ENCODE peak calls at places on chromosome 5, in four cellular contexts. One of them, this sample, is unnamed.

GRCh38 chr5:157816682-157817268 is 42.2 kb downstream of the CLINT1 start:
- DNase-seq in HepG2: no peak
- DNase-seq in HCT116: no peak
- DNase-seq in K562: no peak
- DNase-seq in this sample: no peak

GRCh38 chr5:54329731-54330709 is 19.6 kb upstream of the ARL15 start:
- DNase-seq in HepG2: no peak
- DNase-seq in K562: no peak
- DNase-seq in HCT116: no peak
- DNase-seq in this sample: no peak

GRCh38 chr5:109964136-109964535 is 274.4 kb downstream of the MAN2A1 start:
- DNase-seq in K562: no peak
- DNase-seq in HepG2: no peak
- DNase-seq in HCT116: no peak
- DNase-seq in this sample: no peak

GRCh38 chr5:142512680-142513042 is 173.2 kb downstream of the FGF1 start:
- DNase-seq in HCT116: peak
- DNase-seq in K562: no peak
- DNase-seq in HepG2: peak
- DNase-seq in this sample: no peak

GRCh38 chr5:150081541-150082283 is 4.6 kb downstream of the CSF1R start:
- DNase-seq in HCT116: no peak
- DNase-seq in K562: no peak
- DNase-seq in HepG2: no peak
- DNase-seq in this sample: no peak

GRCh38 chr5:73266309-73266708 is 93.3 kb downstream of the TMEM174 start:
- DNase-seq in K562: no peak
- DNase-seq in HCT116: no peak
- DNase-seq in HepG2: no peak
- DNase-seq in this sample: no peak

GRCh38 chr5:154618696-154619095 is 136.5 kb upstream of the LARP1 start:
- DNase-seq in HCT116: no peak
- DNase-seq in HepG2: no peak
- DNase-seq in K562: no peak
- DNase-seq in this sample: no peak

GRCh38 chr5:89972901-89973300 is 436.7 kb downstream of the CETN3 start:
- DNase-seq in HepG2: no peak
- DNase-seq in HCT116: no peak
- DNase-seq in K562: no peak
- DNase-seq in this sample: no peak

GRCh38 chr5:93422652-93423332 is 158.2 kb downstream of the NR2F1-AS1 start:
- DNase-seq in HCT116: no peak
- DNase-seq in K562: no peak
- DNase-seq in HepG2: no peak
- DNase-seq in this sample: no peak

GRCh38 chr5:79728396-79728795 is 38.8 kb downstream of the CMYA5 start:
- DNase-seq in HCT116: no peak
- DNase-seq in HepG2: no peak
- DNase-seq in K562: no peak
- DNase-seq in this sample: no peak

GRCh38 chr5:135447298-135447929 is at the start of gene DCANP1:
- DNase-seq in HepG2: no peak
- DNase-seq in K562: no peak
- DNase-seq in HCT116: no peak
- DNase-seq in this sample: no peak

GRCh38 chr5:170223906-170224305 is 8.9 kb upstream of the C5orf58 start:
- DNase-seq in HepG2: no peak
- DNase-seq in HCT116: no peak
- DNase-seq in K562: no peak
- DNase-seq in this sample: no peak

GRCh38 chr5:74378464-74378863 is 262.1 kb downstream of the ENC1 start:
- DNase-seq in HepG2: no peak
- DNase-seq in HCT116: no peak
- DNase-seq in K562: no peak
- DNase-seq in this sample: no peak

DNA sequence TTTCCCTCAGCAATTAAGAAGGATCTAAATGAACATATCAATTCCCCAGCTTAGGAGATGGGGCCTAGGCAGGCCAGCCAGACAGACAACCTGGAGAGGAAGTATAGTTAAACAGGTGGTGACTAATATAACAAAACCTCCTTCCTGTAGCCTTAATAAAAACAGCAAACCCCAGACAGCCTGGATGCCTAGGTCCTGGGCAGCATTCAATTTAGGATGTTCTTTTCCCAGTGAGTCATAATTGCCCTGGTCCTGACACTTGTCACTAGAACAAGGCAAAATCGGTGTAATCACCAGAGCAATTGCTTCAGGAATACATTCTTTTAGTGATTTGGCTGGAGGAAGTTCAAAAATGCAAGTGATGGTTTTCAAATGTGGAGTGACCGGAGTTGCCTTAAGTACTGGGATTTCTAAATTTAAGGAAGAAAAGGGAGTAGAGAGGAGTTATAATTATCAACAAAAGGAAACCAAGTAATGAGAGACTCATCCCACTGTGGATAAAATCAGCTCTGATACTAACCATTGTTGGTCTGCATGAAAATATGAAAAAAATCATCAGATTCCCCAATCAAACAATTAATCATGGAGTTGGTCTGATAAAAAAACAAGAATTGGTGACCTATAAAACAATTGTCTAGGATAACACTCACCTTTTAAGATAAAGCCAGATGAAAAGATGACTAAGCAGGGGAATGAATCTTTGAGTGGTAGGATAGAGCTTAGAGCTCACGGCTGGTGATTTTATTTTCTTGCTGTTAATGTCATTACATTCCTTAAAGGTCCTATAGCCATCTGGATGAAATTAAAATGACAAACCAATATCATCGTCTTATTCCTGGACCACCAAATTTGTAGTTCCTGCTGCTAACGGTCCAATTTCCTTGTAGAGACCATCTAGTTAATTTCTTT is 39.0 kb upstream of the TARS1 start:
- DNase-seq in HCT116: peak
- DNase-seq in HepG2: no peak
- DNase-seq in K562: no peak
- DNase-seq in this sample: no peak
- TF ChIP-seq FOSL1 in HCT116: peak
- TF ChIP-seq FOSL1 in HepG2: no peak
- TF ChIP-seq FOSL1 in K562: no peak
- TF ChIP-seq FOSL1 in this sample: no peak

GRCh38 chr5:33736510-33736909 is 155.3 kb downstream of the ADAMTS12 start:
- DNase-seq in HepG2: peak
- DNase-seq in HCT116: no peak
- DNase-seq in K562: no peak
- DNase-seq in this sample: no peak

GRCh38 chr5:33733225-33733624 is 158.6 kb downstream of the ADAMTS12 start:
- DNase-seq in HCT116: no peak
- DNase-seq in K562: no peak
- DNase-seq in HepG2: no peak
- DNase-seq in this sample: no peak

GRCh38 chr5:33737697-33738096 is 154.1 kb downstream of the ADAMTS12 start:
- DNase-seq in HepG2: no peak
- DNase-seq in K562: no peak
- DNase-seq in HCT116: no peak
- DNase-seq in this sample: no peak

GRCh38 chr5:33737284-33737683 is 154.5 kb downstream of the ADAMTS12 start:
- DNase-seq in K562: no peak
- DNase-seq in HCT116: no peak
- DNase-seq in HepG2: no peak
- DNase-seq in this sample: no peak

GRCh38 chr5:33734541-33734940 is 157.2 kb downstream of the ADAMTS12 start:
- DNase-seq in HCT116: no peak
- DNase-seq in K562: no peak
- DNase-seq in HepG2: no peak
- DNase-seq in this sample: no peak
- TF ChIP-seq FOSL1 in HCT116: no peak
- TF ChIP-seq FOSL1 in K562: no peak
- TF ChIP-seq FOSL1 in HepG2: no peak
- TF ChIP-seq FOSL1 in this sample: no peak

DNA sequence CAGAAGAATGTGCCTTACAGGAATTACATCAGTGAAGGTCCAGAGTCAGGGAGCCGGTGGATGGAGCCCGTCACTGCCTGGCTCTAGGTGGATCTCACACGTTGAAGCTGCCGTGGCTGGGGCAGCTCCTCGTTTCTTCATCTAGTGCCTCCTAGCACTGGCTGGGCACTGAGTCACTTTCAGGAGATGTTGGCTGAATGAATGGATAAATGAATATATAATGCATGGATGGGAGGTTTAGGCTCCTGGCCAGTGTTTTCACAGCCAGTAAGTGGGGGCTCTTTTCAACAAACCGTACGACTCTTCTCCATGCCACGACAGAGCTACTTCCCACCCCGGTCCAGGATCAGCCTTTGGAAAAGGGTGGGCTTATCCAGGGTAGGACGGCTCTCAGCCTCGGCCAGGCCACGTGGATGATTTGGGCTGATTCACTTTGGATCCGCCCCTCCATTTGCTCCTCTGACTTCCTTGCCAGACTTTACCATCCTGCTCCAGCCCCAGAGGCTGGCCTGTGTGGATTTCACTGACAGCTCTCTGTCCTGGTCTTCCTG is 1.3 kb upstream of the SH3PXD2B start:
- DNase-seq in HCT116: no peak
- DNase-seq in K562: no peak
- DNase-seq in HepG2: no peak
- DNase-seq in this sample: no peak
- TF ChIP-seq FOSL1 in HCT116: no peak
- TF ChIP-seq FOSL1 in K562: no peak
- TF ChIP-seq FOSL1 in HepG2: no peak
- TF ChIP-seq FOSL1 in this sample: no peak

DNA sequence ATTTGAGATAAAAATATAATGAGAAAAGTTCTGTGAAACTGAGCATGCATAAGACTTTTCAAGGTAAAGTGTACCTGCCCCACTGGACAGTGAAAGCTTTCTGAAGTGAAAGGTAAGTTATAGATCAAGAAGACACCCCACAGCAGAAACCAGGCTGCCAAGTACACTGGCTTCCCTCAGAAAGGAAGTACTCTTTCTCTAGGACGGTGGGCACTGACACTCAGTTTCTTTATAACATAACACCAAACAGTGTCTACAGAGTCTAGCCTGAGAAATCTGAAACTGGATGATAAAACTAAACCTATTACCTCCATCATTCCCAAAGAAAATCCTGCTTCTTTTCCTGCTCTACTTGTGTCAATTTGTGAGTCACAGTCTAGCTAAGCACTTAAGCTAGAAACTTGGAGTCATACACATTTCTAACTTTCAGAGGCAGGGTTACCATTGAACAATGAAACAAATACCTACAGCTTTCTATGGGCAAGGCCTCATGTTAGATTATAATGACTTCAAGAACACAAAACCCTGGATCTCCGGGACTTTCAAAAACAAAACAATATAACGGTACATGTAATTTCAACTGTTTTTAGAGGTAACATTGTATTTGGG is 136.7 kb downstream of the CPLANE1 start:
- DNase-seq in HCT116: no peak
- DNase-seq in HepG2: no peak
- DNase-seq in K562: no peak
- DNase-seq in this sample: no peak
- TF ChIP-seq FOSL1 in HCT116: no peak
- TF ChIP-seq FOSL1 in HepG2: no peak
- TF ChIP-seq FOSL1 in K562: no peak
- TF ChIP-seq FOSL1 in this sample: no peak

This sample was measured in H1.